ENCODE peak calls at places on chromosomes 4 and X, in eight cellular contexts. I is transverse colon; V is Panc1; T is ovary; B is thoracic aorta; N is heart right ventricle; P is effector memory CD4-positive, alpha-beta T cell; Q is upper lobe of left lung. J is an unnamed sample. For H3K4me1, the result is how much of the 10 kb centered on the place peaks cover.

GRCh38 chrX:14777484-14777883 is 95.4 kb downstream of the FANCB start:
- DNase-seq in Q (no peak), P (no peak), V (no peak), B (no peak), T (no peak), I (no peak), N (no peak), J (no peak)

GRCh38 chrX:72030431-72030830 is 101.3 kb downstream of the RTL5 start:
- DNase-seq in T (no peak), I (no peak), P (no peak), Q (no peak), N (no peak), B (no peak), V (no peak), J (no peak)

GRCh38 chr4:138035781-138036258 is 206.3 kb downstream of the SLC7A11 start:
- DNase-seq in T (no peak), P (no peak), I (no peak), Q (no peak), B (no peak), V (no peak), N (no peak), J (no peak)

GRCh38 chr4:48914311-48914710 is 7.7 kb upstream of the OCIAD2 start:
- DNase-seq in P (no peak), N (no peak), Q (no peak), I (no peak), T (no peak), V (no peak), B (no peak), J (no peak)

GRCh38 chr4:62913065-62913464 is 1496.2 kb downstream of the TECRL start:
- DNase-seq in N (no peak), Q (no peak), V (no peak), P (no peak), I (no peak), B (no peak), T (no peak), J (no peak)

GRCh38 chr4:152707632-152708031 is 27.8 kb upstream of the TMEM154 start:
- DNase-seq in N (no peak), I (no peak), B (no peak), V (no peak), P (no peak), T (no peak), Q (no peak), J (no peak)

GRCh38 chr4:620851-621261 is 4.5 kb upstream of the PDE6B start:
- DNase-seq in Q (no peak), N (no peak), I (no peak), P (no peak), T (no peak), B (no peak), V (no peak), J (no peak)

GRCh38 chr4:18071894-18072293 is 50.3 kb upstream of the LCORL start:
- DNase-seq in V (no peak), P (no peak), I (no peak), T (no peak), B (no peak), Q (no peak), N (no peak), J (no peak)

GRCh38 chr4:153467154-153467896 is 1.2 kb downstream of the TMEM131L start:
- DNase-seq in V (no peak), I (peak), T (peak), N (peak), B (no peak), Q (peak), P (peak), J (peak)

GRCh38 chr4:44495136-44495535 is 46.5 kb upstream of the KCTD8 start:
- DNase-seq in V (no peak), Q (no peak), N (no peak), B (no peak), I (no peak), T (no peak), P (no peak), J (no peak)

GRCh38 chrX:1165535-1166196 is 46.8 kb downstream of the CRLF2 start:
- DNase-seq in V (no peak), P (no peak), B (no peak), Q (no peak), N (no peak), T (no peak), I (no peak), J (no peak)

GRCh38 chr4:137393043-137393442 is 139.3 kb downstream of the PCDH18 start:
- DNase-seq in V (no peak), T (no peak), B (no peak), P (no peak), I (no peak), N (no peak), Q (no peak), J (no peak)

GRCh38 chr4:183364025-183364424 is 41.8 kb upstream of the CLDN24 start:
- DNase-seq in P (no peak), Q (no peak), V (no peak), N (no peak), I (no peak), T (no peak), B (no peak), J (no peak)

GRCh38 chrX:40245411-40246140 is 147.8 kb upstream of the BCOR start:
- DNase-seq in P (no peak), T (peak), N (no peak), V (no peak), I (no peak), B (no peak), Q (no peak), J (no peak)

GRCh38 chrX:150934453-150934852 is 36.0 kb upstream of the CD99L2 start:
- DNase-seq in T (no peak), Q (no peak), N (no peak), V (no peak), B (no peak), P (no peak), I (peak), J (no peak)

GRCh38 chr4:78781925-78782324 is 5.8 kb downstream of the BMP2K start:
- DNase-seq in P (no peak), V (no peak), I (no peak), B (no peak), T (no peak), N (no peak), Q (no peak), J (no peak)

GRCh38 chr4:57064120-57064519 is 46.1 kb downstream of the IGFBP7 start:
- DNase-seq in B (no peak), I (no peak), Q (no peak), P (no peak), T (no peak), N (no peak), V (no peak), J (no peak)

GRCh38 chr4:183554878-183555585 is 50.2 kb downstream of the ING2 start:
- DNase-seq in V (no peak), B (no peak), Q (peak), P (no peak), T (no peak), N (no peak), I (no peak), J (no peak)

GRCh38 chr4:139457318-139457717 is 3.4 kb downstream of the RAB33B start:
- DNase-seq in T (no peak), N (no peak), V (no peak), P (no peak), Q (no peak), B (no peak), I (no peak), J (no peak)

GRCh38 chr4:126986828-126987227 is 645.9 kb upstream of the INTU start:
- DNase-seq in V (no peak), T (no peak), B (no peak), N (no peak), I (no peak), Q (no peak), P (no peak), J (no peak)

GRCh38 chr4:41410049-41410448 is 127.9 kb upstream of the LIMCH1 start:
- DNase-seq in T (no peak), Q (no peak), V (no peak), N (no peak), B (no peak), P (no peak), I (no peak), J (no peak)

GRCh38 chrX:150362599-150363481 is at the start of gene MAMLD1:
- DNase-seq in N (peak), P (peak), V (no peak), Q (peak), I (peak), B (peak), T (peak), J (peak)

GRCh38 chr4:8169763-8170162 is 11.2 kb upstream of the ABLIM2 start:
- DNase-seq in Q (no peak), P (no peak), B (no peak), V (no peak), I (no peak), N (no peak), T (no peak), J (no peak)
- H3K4me1 ChIP-seq in Q (under half), P (under half), B (under half), V (under half), I (under half), N (under half), T (under half), J (under half)

DNA sequence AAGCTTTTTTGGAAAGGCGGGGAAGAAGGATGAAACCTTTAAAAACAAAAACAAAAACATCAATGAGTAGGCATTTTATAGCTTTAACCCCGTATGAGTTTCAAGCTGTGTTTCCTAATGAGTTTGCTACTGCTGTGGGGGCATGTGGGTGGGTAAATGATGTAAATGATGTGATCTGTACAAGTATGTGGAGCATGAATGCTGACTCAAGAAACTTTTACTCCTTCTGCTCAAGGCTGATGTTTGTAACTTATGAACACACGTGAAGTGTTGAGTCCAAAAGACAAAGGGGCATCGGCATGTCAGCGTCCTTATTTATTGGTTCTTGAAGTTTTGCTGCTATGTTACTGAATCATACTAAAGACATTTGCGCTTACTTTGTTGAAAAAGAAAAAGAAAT is 76.9 kb downstream of the CLCN4 start:
- DNase-seq in T (no peak), I (no peak), B (no peak), P (no peak), Q (no peak), V (no peak), N (no peak), J (no peak)
- H3K4me1 ChIP-seq in T (under half), I (under half), B (under half), P (under half), Q (under half), V (under half), N (under half), J (under half)

DNA sequence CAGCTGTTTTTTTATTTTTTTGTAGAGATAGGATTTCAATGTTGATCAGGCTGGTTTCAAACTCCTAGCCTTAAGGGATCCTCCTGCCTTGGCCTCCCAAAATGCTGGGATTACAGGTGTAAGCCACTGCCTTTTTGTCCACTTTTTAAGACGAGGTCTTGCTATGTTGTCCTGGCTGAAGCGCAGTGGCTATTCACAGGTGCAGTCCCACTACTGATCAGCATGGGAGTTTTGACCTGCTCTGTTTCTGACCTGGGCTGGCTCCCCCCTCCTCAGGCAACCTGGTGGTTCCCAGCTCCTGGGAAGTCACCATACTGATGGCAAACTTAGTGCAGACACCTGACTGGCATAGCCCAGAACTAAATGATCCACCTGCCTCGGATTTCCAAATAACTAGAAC is 2.3 kb upstream of the NSD2 start:
- DNase-seq in Q (no peak), V (no peak), N (no peak), B (no peak), P (no peak), I (no peak), T (no peak), J (no peak)
- H3K4me1 ChIP-seq in Q (under half), V (under half), N (under half), B (under half), P (under half), I (under half), T (under half), J (under half)

GRCh38 chr4:118920247-118920646 is 31.6 kb downstream of the SYNPO2 start:
- DNase-seq in T (peak), B (no peak), V (no peak), I (no peak), N (no peak), P (no peak), Q (no peak), J (no peak)
- H3K4me1 ChIP-seq in T (under half), B (half or more), V (under half), I (under half), N (half or more), P (under half), Q (under half), J (under half)

DNA sequence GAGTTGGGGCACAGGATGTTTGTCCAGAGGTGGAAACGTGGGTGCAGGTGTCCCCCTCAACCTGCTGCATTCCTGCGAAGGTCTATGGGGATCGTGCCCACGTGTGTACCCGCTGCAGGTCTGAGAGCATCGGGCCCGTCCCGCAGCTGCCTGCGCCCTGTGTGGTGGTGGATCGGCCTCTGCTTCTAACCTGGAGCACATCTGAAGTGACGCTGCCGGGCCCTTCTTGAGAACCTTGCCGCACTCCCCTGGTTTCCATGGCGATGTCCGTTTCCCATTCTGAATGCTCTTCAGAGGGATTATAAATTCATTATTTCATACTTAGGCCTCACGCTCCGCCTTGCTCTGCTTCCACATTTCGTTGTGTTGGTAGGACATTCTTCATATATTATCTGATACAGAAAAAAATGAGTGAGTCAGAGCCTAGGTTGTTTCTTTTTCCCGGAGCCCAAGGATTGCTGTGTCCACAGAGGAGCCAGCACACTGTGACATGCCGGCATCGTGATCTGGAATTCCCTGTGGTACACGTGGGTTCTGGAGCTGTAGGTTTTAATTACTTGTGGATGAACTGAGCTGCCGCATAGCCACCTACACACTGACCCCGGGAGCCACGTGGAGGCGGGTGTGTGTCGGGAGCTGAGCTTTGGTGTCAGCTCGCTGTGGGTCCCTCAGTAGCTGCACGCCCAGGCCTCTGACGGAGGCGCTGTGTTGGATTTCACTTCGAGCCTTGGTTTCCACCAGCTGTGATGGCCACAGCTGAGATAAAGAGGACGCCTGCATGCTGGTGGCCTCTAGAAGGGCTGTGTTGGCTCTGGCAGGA is 63.4 kb downstream of the PSAPL1 start:
- DNase-seq in I (no peak), P (no peak), N (no peak), V (no peak), T (no peak), Q (no peak), B (no peak), J (no peak)
- H3K4me1 ChIP-seq in I (under half), P (under half), N (under half), V (under half), T (under half), Q (under half), B (under half), J (under half)

J was measured in naive thymus-derived CD4-positive, alpha-beta T cell.